ENCODE peak calls at places on chromosomes 16 and 17, in four cellular contexts. L is GM12878, F is HCT116, E is H1. Y is an unnamed sample.

GRCh38 chr17:63622571-63623390 is 564 bp downstream of the MAP3K3 start:
- DNase-seq in F (no peak), L (no peak), E (no peak), Y (peak; percentile 86)

GRCh38 chr17:56890906-56891674 is 22.8 kb downstream of the TRIM25 start:
- DNase-seq in E (no peak), L (no peak), F (no peak), Y (peak; percentile 71)

GRCh38 chr16:86732621-86733297 is 154.4 kb downstream of the FOXL1 start:
- DNase-seq in E (no peak), L (no peak), F (no peak), Y (no peak)

GRCh38 chr16:22671301-22672076 is 142.5 kb upstream of the HS3ST2 start:
- DNase-seq in E (no peak), L (no peak), F (no peak), Y (no peak)

GRCh38 chr17:81219476-81220180 is 3.1 kb downstream of the CEP131 start:
- DNase-seq in F (no peak), E (no peak), L (no peak), Y (no peak)

GRCh38 chr16:71474864-71475263 is 12.8 kb upstream of the ZNF23 start:
- DNase-seq in F (peak; percentile 90), E (no peak), L (no peak), Y (no peak)

GRCh38 chr17:29138991-29139682 is 41.1 kb downstream of the MYO18A start:
- DNase-seq in F (no peak), L (no peak), E (no peak), Y (no peak)

GRCh38 chr17:4483012-4483840 is 15.5 kb upstream of the SPNS2 start:
- DNase-seq in F (peak; percentile 84), E (no peak), L (no peak), Y (peak; percentile 94)

GRCh38 chr17:32783602-32784001 is 93.3 kb downstream of the MYO1D start:
- DNase-seq in E (no peak), F (peak; percentile 39), L (peak; percentile 32), Y (peak; percentile 78)

GRCh38 chr17:78892520-78892919 is 10.5 kb downstream of the CEP295NL start:
- DNase-seq in E (no peak), F (no peak), L (no peak), Y (no peak)

GRCh38 chr17:35254107-35254802 is 11.4 kb downstream of the SLFN5 start:
- DNase-seq in E (no peak), F (peak; percentile 42), L (no peak), Y (no peak)

GRCh38 chr16:54282923-54283734 is 3.5 kb downstream of the IRX3 start:
- DNase-seq in F (no peak), L (no peak), E (no peak), Y (peak; percentile 31)

GRCh38 chr16:67679935-67680897 is 13.6 kb downstream of the C16orf86 start:
- DNase-seq in E (no peak), L (no peak), F (no peak), Y (no peak)

GRCh38 chr16:67055712-67056487 is 27.0 kb downstream of the CBFB start:
- DNase-seq in L (no peak), F (no peak), E (no peak), Y (no peak)

GRCh38 chr16:12439443-12440232 is 364.0 kb downstream of the CPPED1 start:
- DNase-seq in L (no peak), F (no peak), E (no peak), Y (no peak)

GRCh38 chr17:41339571-41340169 is 11.0 kb downstream of the KRT33A start:
- DNase-seq in F (no peak), E (no peak), L (no peak), Y (peak; percentile 69)

GRCh38 chr16:70737377-70738082 is 51.7 kb upstream of the MTSS2 start:
- DNase-seq in E (no peak), L (peak; percentile 81), F (no peak), Y (peak; percentile 84)

GRCh38 chr17:62627219-62627903 is at the start of gene MRC2:
- DNase-seq in E (no peak), F (peak; percentile 31), L (no peak), Y (peak; percentile 36)

GRCh38 chr17:49861150-49861884 is 13.4 kb upstream of the TAC4 start:
- DNase-seq in E (no peak), L (no peak), F (no peak), Y (peak; percentile 82)

GRCh38 chr16:82094942-82095540 is 60.0 kb downstream of the HSD17B2 start:
- DNase-seq in F (no peak), L (no peak), E (peak; percentile 10), Y (no peak)

GRCh38 chr16:34078697-34079096 is 619.3 kb downstream of the TP53TG3F start:
- DNase-seq in L (no peak), F (no peak), E (no peak), Y (no peak)

GRCh38 chr17:56593741-56594527 is 435 bp downstream of the NOG start:
- DNase-seq in L (no peak), E (no peak), F (no peak), Y (peak; percentile 83)

GRCh38 chr16:77683845-77684526 is 38.3 kb upstream of the NUDT7 start:
- DNase-seq in E (no peak), F (no peak), L (no peak), Y (no peak)

GRCh38 chr16:1545044-1545736 is 11.7 kb downstream of the TMEM204 start:
- DNase-seq in E (no peak), F (no peak), L (no peak), Y (no peak)

GRCh38 chr17:80892900-80893603 is 98.6 kb upstream of the CHMP6 start:
- DNase-seq in E (no peak), F (peak; percentile 53), L (no peak), Y (no peak)

GRCh38 chr17:58310511-58311428 is 17.8 kb downstream of the TSPOAP1 start:
- DNase-seq in E (no peak), F (no peak), L (no peak), Y (no peak)

GRCh38 chr17:49763735-49764558 is at the start of gene FAM117A:
- DNase-seq in E (peak; percentile 98), F (peak; percentile 100), L (peak; percentile 99), Y (peak; percentile 100)

GRCh38 chr17:44794699-44795413 is 35.2 kb downstream of the GJC1 start:
- DNase-seq in E (no peak), L (no peak), F (peak; percentile 73), Y (no peak)

GRCh38 chr16:30609002-30609927 is 924 bp downstream of the ZNF689 start:
- DNase-seq in F (no peak), L (no peak), E (no peak), Y (peak; percentile 70)

GRCh38 chr16:75477680-75478473 is 13.4 kb upstream of the TMEM170A start:
- DNase-seq in F (no peak), L (no peak), E (no peak), Y (no peak)

GRCh38 chr17:38613981-38614779 is 8.4 kb upstream of the SRCIN1 start:
- DNase-seq in F (no peak), E (no peak), L (no peak), Y (peak; percentile 78)

GRCh38 chr16:10982430-10983174 is 38.2 kb downstream of the CLEC16A start:
- DNase-seq in E (no peak), F (no peak), L (no peak), Y (no peak)

GRCh38 chr17:9371019-9371418 is 204.6 kb downstream of the STX8 start:
- DNase-seq in F (peak; percentile 13), L (peak; percentile 37), E (no peak), Y (no peak)

DNA sequence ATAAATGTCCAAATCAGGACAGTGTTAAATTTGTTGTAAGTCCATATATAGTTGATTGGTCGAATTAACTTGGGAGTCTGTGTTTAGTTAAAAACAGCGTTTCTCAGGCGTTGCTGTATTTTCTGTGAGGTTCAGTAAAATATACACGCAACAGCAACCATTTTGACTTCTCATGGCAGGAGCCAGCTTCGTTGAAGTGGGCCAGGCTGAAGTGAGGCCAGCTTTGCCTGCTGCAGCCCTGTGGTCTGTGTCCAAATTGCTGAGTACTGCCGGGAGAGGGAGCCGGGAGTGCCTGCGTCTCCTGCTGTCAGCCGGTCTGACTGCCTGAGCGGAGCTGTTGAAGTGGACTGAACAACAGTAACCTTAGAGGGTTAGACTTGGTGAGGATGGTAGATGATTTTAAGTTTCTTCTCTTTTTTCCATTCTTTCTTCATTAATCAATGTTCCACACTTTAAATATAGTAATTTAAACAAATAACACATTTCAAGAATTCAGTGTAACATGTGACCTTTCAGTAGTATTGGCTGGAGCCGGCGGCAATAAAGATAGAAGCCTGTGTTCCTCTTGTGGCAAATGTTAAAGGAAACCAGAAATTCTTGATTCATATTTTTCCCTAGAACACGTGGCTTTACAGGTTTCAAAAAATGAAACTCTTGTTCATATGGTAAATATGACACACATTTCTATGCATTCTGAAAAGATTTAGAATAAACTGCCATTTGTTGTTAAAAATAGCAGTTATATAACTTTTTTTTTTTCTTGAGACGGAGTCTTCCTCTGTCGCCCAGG is 37.0 kb upstream of the ZNF750 start:
- DNase-seq in E (no peak), L (no peak), F (peak; percentile 49), Y (peak; percentile 93)
- TF ChIP-seq JUND in E (no peak), L (no peak), F (no peak), Y (no peak)

DNA sequence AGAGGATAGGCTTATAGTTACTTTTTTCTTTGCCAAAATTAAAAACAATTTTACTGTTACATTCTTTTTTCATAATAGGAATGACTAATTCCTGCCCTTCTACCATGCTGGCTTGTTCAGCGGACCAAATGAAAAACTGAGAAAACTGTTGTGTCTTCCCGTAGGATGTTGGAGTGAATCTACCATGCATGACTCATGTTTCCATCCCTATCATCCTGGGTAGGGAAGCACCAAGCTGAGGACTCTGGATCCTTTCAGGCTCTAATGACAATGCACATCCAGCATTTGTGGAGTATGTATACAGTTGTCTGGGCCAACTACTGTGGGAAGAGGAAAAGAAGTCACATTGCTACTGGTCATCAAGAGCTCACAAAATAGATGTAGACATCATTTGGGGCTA is 41.1 kb upstream of the DHX8 start:
- DNase-seq in L (no peak), E (no peak), F (no peak), Y (no peak)
- TF ChIP-seq JUND in L (no peak), E (no peak), F (no peak), Y (no peak)

DNA sequence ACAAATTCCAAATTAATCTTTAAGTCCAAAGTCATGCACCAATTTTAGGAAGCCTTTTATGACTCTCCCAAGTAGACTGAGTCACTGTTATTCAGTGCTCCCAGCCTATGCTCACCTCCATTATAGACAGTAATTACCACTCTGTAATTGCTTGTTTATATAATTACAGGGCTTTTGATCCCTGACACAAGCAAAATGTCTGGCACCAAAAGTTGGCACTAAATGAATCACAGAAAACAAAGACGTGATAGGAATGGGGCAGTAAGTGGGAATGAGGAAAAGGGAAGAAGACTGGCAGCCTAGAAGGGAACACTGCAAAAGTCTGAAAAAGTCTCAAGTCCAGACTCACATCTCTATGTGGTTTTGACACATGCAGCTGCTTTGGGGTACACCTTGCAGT is 94.1 kb downstream of the SLC39A11 start:
- DNase-seq in E (no peak), F (no peak), L (no peak), Y (no peak)
- TF ChIP-seq JUND in E (no peak), F (no peak), L (no peak), Y (no peak)

GRCh38 chr17:12229315-12229714 is 208.6 kb downstream of the MAP2K4 start:
- DNase-seq in L (no peak), F (no peak), E (no peak), Y (no peak)
- TF ChIP-seq JUND in L (no peak), F (no peak), E (no peak), Y (no peak)